ENCODE peak calls at places on chromosomes 12 and 14, in nine cellular contexts. One of them, this sample, is unnamed. For H3K4me1 and H3K9me3, the result is how much of the 10 kb centered on the place peaks cover.

GRCh38 chr12:13945641-13946040 is 35.8 kb downstream of the GRIN2B start:
- DNase-seq in lung: no peak
- DNase-seq in transverse colon: no peak
- DNase-seq in sigmoid colon: no peak
- DNase-seq in RWPE2: no peak
- DNase-seq in uterus: no peak
- DNase-seq in suprapubic skin: no peak
- DNase-seq in A549: no peak
- DNase-seq in spleen: no peak
- DNase-seq in this sample: no peak

GRCh38 chr12:111031956-111032919 is 111.9 kb upstream of the MYL2 start:
- DNase-seq in RWPE2: peak
- DNase-seq in sigmoid colon: no peak
- DNase-seq in uterus: no peak
- DNase-seq in suprapubic skin: no peak
- DNase-seq in lung: no peak
- DNase-seq in transverse colon: no peak
- DNase-seq in A549: no peak
- DNase-seq in spleen: no peak
- DNase-seq in this sample: no peak

GRCh38 chr12:22518998-22519397 is 25.3 kb downstream of the C2CD5 start:
- DNase-seq in RWPE2: no peak
- DNase-seq in sigmoid colon: no peak
- DNase-seq in spleen: no peak
- DNase-seq in uterus: no peak
- DNase-seq in A549: no peak
- DNase-seq in transverse colon: no peak
- DNase-seq in lung: no peak
- DNase-seq in suprapubic skin: no peak
- DNase-seq in this sample: no peak

GRCh38 chr14:91744068-91744480 is 12.2 kb upstream of the CATSPERB start:
- DNase-seq in RWPE2: no peak
- DNase-seq in suprapubic skin: no peak
- DNase-seq in A549: no peak
- DNase-seq in lung: peak
- DNase-seq in spleen: no peak
- DNase-seq in sigmoid colon: no peak
- DNase-seq in uterus: no peak
- DNase-seq in transverse colon: peak
- DNase-seq in this sample: no peak

GRCh38 chr12:57239587-57240068 is 10.1 kb downstream of the SHMT2 start:
- DNase-seq in spleen: no peak
- DNase-seq in suprapubic skin: no peak
- DNase-seq in sigmoid colon: no peak
- DNase-seq in uterus: no peak
- DNase-seq in lung: no peak
- DNase-seq in transverse colon: no peak
- DNase-seq in A549: no peak
- DNase-seq in RWPE2: peak
- DNase-seq in this sample: no peak

GRCh38 chr12:76226397-76226796 is 121.8 kb downstream of the BBS10 start:
- DNase-seq in spleen: no peak
- DNase-seq in RWPE2: no peak
- DNase-seq in uterus: no peak
- DNase-seq in sigmoid colon: no peak
- DNase-seq in lung: no peak
- DNase-seq in suprapubic skin: no peak
- DNase-seq in A549: no peak
- DNase-seq in transverse colon: no peak
- DNase-seq in this sample: peak

GRCh38 chr12:62730649-62731377 is 204.1 kb downstream of the PPM1H start:
- DNase-seq in suprapubic skin: no peak
- DNase-seq in sigmoid colon: no peak
- DNase-seq in transverse colon: no peak
- DNase-seq in lung: no peak
- DNase-seq in spleen: no peak
- DNase-seq in A549: peak
- DNase-seq in RWPE2: no peak
- DNase-seq in uterus: no peak
- DNase-seq in this sample: no peak

GRCh38 chr14:63501429-63501828 is 41.7 kb downstream of the PPP2R5E start:
- DNase-seq in suprapubic skin: no peak
- DNase-seq in A549: no peak
- DNase-seq in lung: no peak
- DNase-seq in transverse colon: no peak
- DNase-seq in uterus: no peak
- DNase-seq in sigmoid colon: no peak
- DNase-seq in RWPE2: no peak
- DNase-seq in spleen: no peak
- DNase-seq in this sample: no peak

GRCh38 chr12:11779286-11779685 is 129.8 kb downstream of the ETV6 start:
- DNase-seq in lung: no peak
- DNase-seq in uterus: no peak
- DNase-seq in RWPE2: no peak
- DNase-seq in sigmoid colon: no peak
- DNase-seq in suprapubic skin: no peak
- DNase-seq in A549: no peak
- DNase-seq in spleen: no peak
- DNase-seq in transverse colon: no peak
- DNase-seq in this sample: peak

GRCh38 chr14:58465425-58465824 is 37.9 kb downstream of the KIAA0586 start:
- DNase-seq in lung: no peak
- DNase-seq in A549: peak
- DNase-seq in suprapubic skin: no peak
- DNase-seq in uterus: no peak
- DNase-seq in spleen: no peak
- DNase-seq in RWPE2: no peak
- DNase-seq in sigmoid colon: no peak
- DNase-seq in transverse colon: no peak
- DNase-seq in this sample: peak

GRCh38 chr12:5556033-5556614 is 124.2 kb downstream of the NTF3 start:
- DNase-seq in A549: peak
- DNase-seq in suprapubic skin: no peak
- DNase-seq in spleen: no peak
- DNase-seq in transverse colon: no peak
- DNase-seq in lung: no peak
- DNase-seq in uterus: no peak
- DNase-seq in RWPE2: no peak
- DNase-seq in sigmoid colon: no peak
- DNase-seq in this sample: no peak

GRCh38 chr12:27284021-27284420 is 39.9 kb downstream of the STK38L start:
- DNase-seq in transverse colon: no peak
- DNase-seq in spleen: no peak
- DNase-seq in sigmoid colon: no peak
- DNase-seq in suprapubic skin: no peak
- DNase-seq in lung: no peak
- DNase-seq in A549: no peak
- DNase-seq in uterus: no peak
- DNase-seq in RWPE2: no peak
- DNase-seq in this sample: no peak

GRCh38 chr14:94548999-94549985 is 11.9 kb upstream of the SERPINA4 start:
- DNase-seq in sigmoid colon: no peak
- DNase-seq in transverse colon: peak
- DNase-seq in uterus: no peak
- DNase-seq in suprapubic skin: no peak
- DNase-seq in lung: peak
- DNase-seq in RWPE2: no peak
- DNase-seq in spleen: peak
- DNase-seq in A549: peak
- DNase-seq in this sample: peak

GRCh38 chr12:122793685-122794106 is 19.3 kb downstream of the CCDC62 start:
- DNase-seq in RWPE2: no peak
- DNase-seq in sigmoid colon: no peak
- DNase-seq in transverse colon: no peak
- DNase-seq in A549: peak
- DNase-seq in uterus: no peak
- DNase-seq in spleen: no peak
- DNase-seq in lung: no peak
- DNase-seq in suprapubic skin: no peak
- DNase-seq in this sample: peak

GRCh38 chr14:57390806-57391562 is 598 bp downstream of the NAA30 start:
- DNase-seq in transverse colon: peak
- DNase-seq in lung: no peak
- DNase-seq in suprapubic skin: peak
- DNase-seq in sigmoid colon: peak
- DNase-seq in spleen: peak
- DNase-seq in RWPE2: peak
- DNase-seq in A549: peak
- DNase-seq in uterus: no peak
- DNase-seq in this sample: peak

GRCh38 chr14:57390037-57390805 is at the start of gene NAA30:
- DNase-seq in A549: peak
- DNase-seq in suprapubic skin: peak
- DNase-seq in spleen: peak
- DNase-seq in transverse colon: peak
- DNase-seq in uterus: peak
- DNase-seq in sigmoid colon: peak
- DNase-seq in lung: peak
- DNase-seq in RWPE2: peak
- DNase-seq in this sample: peak

GRCh38 chr14:57388072-57388471 is 2.3 kb upstream of the NAA30 start:
- DNase-seq in transverse colon: no peak
- DNase-seq in uterus: no peak
- DNase-seq in sigmoid colon: no peak
- DNase-seq in lung: no peak
- DNase-seq in RWPE2: no peak
- DNase-seq in A549: no peak
- DNase-seq in spleen: no peak
- DNase-seq in suprapubic skin: no peak
- DNase-seq in this sample: no peak

GRCh38 chr14:57391609-57392195 is 1.3 kb downstream of the NAA30 start:
- DNase-seq in suprapubic skin: no peak
- DNase-seq in A549: no peak
- DNase-seq in transverse colon: no peak
- DNase-seq in spleen: no peak
- DNase-seq in uterus: no peak
- DNase-seq in RWPE2: no peak
- DNase-seq in sigmoid colon: no peak
- DNase-seq in lung: no peak
- DNase-seq in this sample: peak

GRCh38 chr14:57389646-57390036 is 745 bp upstream of the NAA30 start:
- DNase-seq in uterus: no peak
- DNase-seq in spleen: no peak
- DNase-seq in A549: no peak
- DNase-seq in suprapubic skin: no peak
- DNase-seq in RWPE2: no peak
- DNase-seq in transverse colon: peak
- DNase-seq in lung: no peak
- DNase-seq in sigmoid colon: no peak
- DNase-seq in this sample: no peak
- TF ChIP-seq CTCF in uterus: no peak
- TF ChIP-seq CTCF in spleen: no peak
- TF ChIP-seq CTCF in A549: no peak
- TF ChIP-seq CTCF in suprapubic skin: no peak
- TF ChIP-seq CTCF in RWPE2: no peak
- TF ChIP-seq CTCF in transverse colon: no peak
- TF ChIP-seq CTCF in lung: no peak
- TF ChIP-seq CTCF in sigmoid colon: no peak
- TF ChIP-seq CTCF in this sample: no peak

GRCh38 chr14:76950043-76951020 is 78.2 kb downstream of the IRF2BPL start:
- DNase-seq in sigmoid colon: no peak
- DNase-seq in A549: no peak
- DNase-seq in suprapubic skin: no peak
- DNase-seq in lung: no peak
- DNase-seq in spleen: no peak
- DNase-seq in uterus: no peak
- DNase-seq in transverse colon: no peak
- DNase-seq in RWPE2: no peak
- DNase-seq in this sample: no peak
- H3K4me1 ChIP-seq in sigmoid colon: under half
- H3K4me1 ChIP-seq in A549: half or more
- H3K4me1 ChIP-seq in suprapubic skin: half or more
- H3K4me1 ChIP-seq in lung: under half
- H3K4me1 ChIP-seq in spleen: half or more
- H3K4me1 ChIP-seq in uterus: under half
- H3K4me1 ChIP-seq in transverse colon: under half
- H3K4me1 ChIP-seq in RWPE2: under half
- H3K4me1 ChIP-seq in this sample: under half

GRCh38 chr12:131867891-131868675 is 26.3 kb upstream of the ULK1 start:
- DNase-seq in sigmoid colon: no peak
- DNase-seq in lung: no peak
- DNase-seq in suprapubic skin: no peak
- DNase-seq in spleen: no peak
- DNase-seq in transverse colon: no peak
- DNase-seq in RWPE2: no peak
- DNase-seq in A549: no peak
- DNase-seq in uterus: no peak
- DNase-seq in this sample: no peak
- H3K9me3 ChIP-seq in sigmoid colon: under half
- H3K9me3 ChIP-seq in lung: under half
- H3K9me3 ChIP-seq in suprapubic skin: under half
- H3K9me3 ChIP-seq in spleen: under half
- H3K9me3 ChIP-seq in transverse colon: under half
- H3K9me3 ChIP-seq in RWPE2: under half
- H3K9me3 ChIP-seq in A549: under half
- H3K9me3 ChIP-seq in uterus: under half
- H3K9me3 ChIP-seq in this sample: under half

GRCh38 chr12:132357623-132358186 is 28.3 kb upstream of the GALNT9 start:
- DNase-seq in suprapubic skin: no peak
- DNase-seq in sigmoid colon: peak
- DNase-seq in RWPE2: peak
- DNase-seq in A549: no peak
- DNase-seq in spleen: peak
- DNase-seq in transverse colon: no peak
- DNase-seq in uterus: no peak
- DNase-seq in lung: no peak
- DNase-seq in this sample: no peak

GRCh38 chr12:132359551-132359950 is 30.2 kb upstream of the GALNT9 start:
- DNase-seq in RWPE2: peak
- DNase-seq in uterus: no peak
- DNase-seq in lung: no peak
- DNase-seq in A549: no peak
- DNase-seq in transverse colon: no peak
- DNase-seq in suprapubic skin: peak
- DNase-seq in spleen: peak
- DNase-seq in sigmoid colon: no peak
- DNase-seq in this sample: no peak

GRCh38 chr12:132360906-132361777 is 31.8 kb upstream of the GALNT9 start:
- DNase-seq in A549: no peak
- DNase-seq in uterus: no peak
- DNase-seq in spleen: peak
- DNase-seq in suprapubic skin: peak
- DNase-seq in sigmoid colon: peak
- DNase-seq in RWPE2: peak
- DNase-seq in transverse colon: no peak
- DNase-seq in lung: no peak
- DNase-seq in this sample: no peak

GRCh38 chr12:132356686-132357622 is 27.6 kb upstream of the GALNT9 start:
- DNase-seq in suprapubic skin: no peak
- DNase-seq in lung: no peak
- DNase-seq in sigmoid colon: peak
- DNase-seq in uterus: no peak
- DNase-seq in transverse colon: peak
- DNase-seq in RWPE2: peak
- DNase-seq in spleen: peak
- DNase-seq in A549: peak
- DNase-seq in this sample: no peak

DNA sequence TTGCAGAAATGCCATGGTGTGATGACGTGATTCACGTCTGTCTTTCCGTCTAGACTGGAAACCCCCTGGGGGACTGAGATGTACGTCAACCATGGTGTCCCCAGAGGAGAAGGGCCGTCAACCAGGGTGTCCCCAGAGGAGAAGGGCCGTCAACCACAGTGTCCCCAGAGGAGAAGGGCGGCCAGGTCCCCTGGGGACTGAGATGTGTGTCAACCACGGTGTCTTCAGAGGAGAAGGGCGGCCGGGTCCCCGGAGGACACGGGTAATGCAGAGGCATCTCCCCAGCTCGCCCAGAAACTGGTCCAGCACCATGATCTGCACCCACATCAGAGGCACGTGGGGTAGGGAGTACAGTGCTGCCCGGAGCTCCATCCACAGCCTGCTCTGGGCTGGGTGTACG is 30.6 kb upstream of the GALNT9 start:
- DNase-seq in spleen: peak
- DNase-seq in transverse colon: no peak
- DNase-seq in lung: no peak
- DNase-seq in A549: no peak
- DNase-seq in RWPE2: peak
- DNase-seq in uterus: no peak
- DNase-seq in suprapubic skin: peak
- DNase-seq in sigmoid colon: no peak
- DNase-seq in this sample: no peak
- TF ChIP-seq CTCF in spleen: no peak
- TF ChIP-seq CTCF in transverse colon: no peak
- TF ChIP-seq CTCF in lung: no peak
- TF ChIP-seq CTCF in A549: no peak
- TF ChIP-seq CTCF in RWPE2: no peak
- TF ChIP-seq CTCF in uterus: no peak
- TF ChIP-seq CTCF in suprapubic skin: no peak
- TF ChIP-seq CTCF in sigmoid colon: no peak
- TF ChIP-seq CTCF in this sample: no peak